ENCODE peak calls at places on chromosomes 5 and 9, in six cellular contexts. One of them, this sample, is unnamed.

GRCh38 chr5:19802686-19803085 is 185.3 kb downstream of the CDH18 start:
- DNase-seq in Daoy: peak
- DNase-seq in chondrocyte: no peak
- DNase-seq in NCI-H1436: no peak
- DNase-seq in stimulated activated CD4-positive, alpha-beta T cell treated with anti-CD3 and anti-CD28 coated beads, TNF-alpha, amount 100 ng/mL, for 1 hour: no peak
- DNase-seq in CD4-positive, alpha-beta T cell: no peak
- DNase-seq in this sample: no peak

GRCh38 chr5:170181902-170182301 is 50.9 kb upstream of the C5orf58 start:
- DNase-seq in Daoy: no peak
- DNase-seq in chondrocyte: no peak
- DNase-seq in NCI-H1436: no peak
- DNase-seq in stimulated activated CD4-positive, alpha-beta T cell treated with anti-CD3 and anti-CD28 coated beads, TNF-alpha, amount 100 ng/mL, for 1 hour: no peak
- DNase-seq in CD4-positive, alpha-beta T cell: no peak
- DNase-seq in this sample: no peak

GRCh38 chr5:58751222-58751621 is 168.3 kb downstream of the RAB3C start:
- DNase-seq in Daoy: peak
- DNase-seq in chondrocyte: no peak
- DNase-seq in NCI-H1436: no peak
- DNase-seq in stimulated activated CD4-positive, alpha-beta T cell treated with anti-CD3 and anti-CD28 coated beads, TNF-alpha, amount 100 ng/mL, for 1 hour: no peak
- DNase-seq in CD4-positive, alpha-beta T cell: no peak
- DNase-seq in this sample: no peak

GRCh38 chr5:1836176-1836890 is 35.1 kb downstream of the NDUFS6 start:
- DNase-seq in Daoy: no peak
- DNase-seq in chondrocyte: peak
- DNase-seq in NCI-H1436: no peak
- DNase-seq in stimulated activated CD4-positive, alpha-beta T cell treated with anti-CD3 and anti-CD28 coated beads, TNF-alpha, amount 100 ng/mL, for 1 hour: no peak
- DNase-seq in CD4-positive, alpha-beta T cell: no peak
- DNase-seq in this sample: peak

GRCh38 chr9:130110596-130111021 is 56.9 kb downstream of the GPR107 start:
- DNase-seq in Daoy: peak
- DNase-seq in chondrocyte: no peak
- DNase-seq in NCI-H1436: no peak
- DNase-seq in stimulated activated CD4-positive, alpha-beta T cell treated with anti-CD3 and anti-CD28 coated beads, TNF-alpha, amount 100 ng/mL, for 1 hour: no peak
- DNase-seq in CD4-positive, alpha-beta T cell: no peak
- DNase-seq in this sample: no peak

GRCh38 chr5:150615141-150615699 is 25.2 kb upstream of the SYNPO start:
- DNase-seq in Daoy: peak
- DNase-seq in chondrocyte: no peak
- DNase-seq in NCI-H1436: no peak
- DNase-seq in stimulated activated CD4-positive, alpha-beta T cell treated with anti-CD3 and anti-CD28 coated beads, TNF-alpha, amount 100 ng/mL, for 1 hour: no peak
- DNase-seq in CD4-positive, alpha-beta T cell: no peak
- DNase-seq in this sample: no peak

GRCh38 chr9:75990905-75991304 is 100.4 kb downstream of the PCSK5 start:
- DNase-seq in Daoy: no peak
- DNase-seq in chondrocyte: no peak
- DNase-seq in NCI-H1436: no peak
- DNase-seq in stimulated activated CD4-positive, alpha-beta T cell treated with anti-CD3 and anti-CD28 coated beads, TNF-alpha, amount 100 ng/mL, for 1 hour: no peak
- DNase-seq in CD4-positive, alpha-beta T cell: no peak
- DNase-seq in this sample: no peak

GRCh38 chr5:140549237-140550144 is 2.0 kb downstream of the EIF4EBP3 start:
- DNase-seq in Daoy: peak
- DNase-seq in chondrocyte: no peak
- DNase-seq in NCI-H1436: no peak
- DNase-seq in stimulated activated CD4-positive, alpha-beta T cell treated with anti-CD3 and anti-CD28 coated beads, TNF-alpha, amount 100 ng/mL, for 1 hour: no peak
- DNase-seq in CD4-positive, alpha-beta T cell: no peak
- DNase-seq in this sample: no peak

GRCh38 chr9:106890621-106891020 is 27.7 kb downstream of the ZNF462 start:
- DNase-seq in Daoy: no peak
- DNase-seq in chondrocyte: no peak
- DNase-seq in NCI-H1436: no peak
- DNase-seq in stimulated activated CD4-positive, alpha-beta T cell treated with anti-CD3 and anti-CD28 coated beads, TNF-alpha, amount 100 ng/mL, for 1 hour: no peak
- DNase-seq in CD4-positive, alpha-beta T cell: no peak
- DNase-seq in this sample: no peak

GRCh38 chr9:38066167-38066906 is 2.7 kb downstream of the SHB start:
- DNase-seq in Daoy: peak
- DNase-seq in chondrocyte: no peak
- DNase-seq in NCI-H1436: no peak
- DNase-seq in stimulated activated CD4-positive, alpha-beta T cell treated with anti-CD3 and anti-CD28 coated beads, TNF-alpha, amount 100 ng/mL, for 1 hour: no peak
- DNase-seq in CD4-positive, alpha-beta T cell: no peak
- DNase-seq in this sample: no peak

GRCh38 chr9:93908591-93909241 is 46.4 kb downstream of the BARX1 start:
- DNase-seq in Daoy: no peak
- DNase-seq in chondrocyte: peak
- DNase-seq in NCI-H1436: peak
- DNase-seq in stimulated activated CD4-positive, alpha-beta T cell treated with anti-CD3 and anti-CD28 coated beads, TNF-alpha, amount 100 ng/mL, for 1 hour: no peak
- DNase-seq in CD4-positive, alpha-beta T cell: no peak
- DNase-seq in this sample: no peak

GRCh38 chr9:89247431-89248370 is 63.3 kb upstream of the CKS2 start:
- DNase-seq in Daoy: peak
- DNase-seq in chondrocyte: no peak
- DNase-seq in NCI-H1436: no peak
- DNase-seq in stimulated activated CD4-positive, alpha-beta T cell treated with anti-CD3 and anti-CD28 coated beads, TNF-alpha, amount 100 ng/mL, for 1 hour: no peak
- DNase-seq in CD4-positive, alpha-beta T cell: no peak
- DNase-seq in this sample: no peak

GRCh38 chr5:135578685-135579341 is at the start of gene CXCL14:
- DNase-seq in Daoy: peak
- DNase-seq in chondrocyte: no peak
- DNase-seq in NCI-H1436: no peak
- DNase-seq in stimulated activated CD4-positive, alpha-beta T cell treated with anti-CD3 and anti-CD28 coated beads, TNF-alpha, amount 100 ng/mL, for 1 hour: no peak
- DNase-seq in CD4-positive, alpha-beta T cell: no peak
- DNase-seq in this sample: peak

GRCh38 chr5:23648656-23649055 is 141.2 kb downstream of the PRDM9 start:
- DNase-seq in Daoy: no peak
- DNase-seq in chondrocyte: no peak
- DNase-seq in NCI-H1436: no peak
- DNase-seq in stimulated activated CD4-positive, alpha-beta T cell treated with anti-CD3 and anti-CD28 coated beads, TNF-alpha, amount 100 ng/mL, for 1 hour: no peak
- DNase-seq in CD4-positive, alpha-beta T cell: no peak
- DNase-seq in this sample: no peak

GRCh38 chr5:158590936-158591863 is 508.5 kb downstream of the EBF1 start:
- DNase-seq in Daoy: peak
- DNase-seq in chondrocyte: no peak
- DNase-seq in NCI-H1436: peak
- DNase-seq in stimulated activated CD4-positive, alpha-beta T cell treated with anti-CD3 and anti-CD28 coated beads, TNF-alpha, amount 100 ng/mL, for 1 hour: no peak
- DNase-seq in CD4-positive, alpha-beta T cell: no peak
- DNase-seq in this sample: no peak

GRCh38 chr9:35333551-35333950 is 156.4 kb upstream of the RUSC2 start:
- DNase-seq in Daoy: peak
- DNase-seq in chondrocyte: no peak
- DNase-seq in NCI-H1436: no peak
- DNase-seq in stimulated activated CD4-positive, alpha-beta T cell treated with anti-CD3 and anti-CD28 coated beads, TNF-alpha, amount 100 ng/mL, for 1 hour: no peak
- DNase-seq in CD4-positive, alpha-beta T cell: no peak
- DNase-seq in this sample: no peak

GRCh38 chr9:25025156-25025555 is 479.5 kb upstream of the IZUMO3 start:
- DNase-seq in Daoy: no peak
- DNase-seq in chondrocyte: no peak
- DNase-seq in NCI-H1436: no peak
- DNase-seq in stimulated activated CD4-positive, alpha-beta T cell treated with anti-CD3 and anti-CD28 coated beads, TNF-alpha, amount 100 ng/mL, for 1 hour: no peak
- DNase-seq in CD4-positive, alpha-beta T cell: no peak
- DNase-seq in this sample: no peak

GRCh38 chr5:173736923-173737412 is 120.5 kb upstream of the BOD1 start:
- DNase-seq in Daoy: peak
- DNase-seq in chondrocyte: no peak
- DNase-seq in NCI-H1436: no peak
- DNase-seq in stimulated activated CD4-positive, alpha-beta T cell treated with anti-CD3 and anti-CD28 coated beads, TNF-alpha, amount 100 ng/mL, for 1 hour: no peak
- DNase-seq in CD4-positive, alpha-beta T cell: no peak
- DNase-seq in this sample: no peak

GRCh38 chr5:59583810-59584562 is 309.5 kb downstream of the PDE4D start:
- DNase-seq in Daoy: no peak
- DNase-seq in chondrocyte: no peak
- DNase-seq in NCI-H1436: peak
- DNase-seq in stimulated activated CD4-positive, alpha-beta T cell treated with anti-CD3 and anti-CD28 coated beads, TNF-alpha, amount 100 ng/mL, for 1 hour: no peak
- DNase-seq in CD4-positive, alpha-beta T cell: no peak
- DNase-seq in this sample: no peak

GRCh38 chr9:134365791-134366222 is 39.6 kb downstream of the RXRA start:
- DNase-seq in Daoy: peak
- DNase-seq in chondrocyte: no peak
- DNase-seq in NCI-H1436: peak
- DNase-seq in stimulated activated CD4-positive, alpha-beta T cell treated with anti-CD3 and anti-CD28 coated beads, TNF-alpha, amount 100 ng/mL, for 1 hour: no peak
- DNase-seq in CD4-positive, alpha-beta T cell: no peak
- DNase-seq in this sample: no peak

GRCh38 chr5:106269252-106269843 is 1401.4 kb downstream of the EFNA5 start:
- DNase-seq in Daoy: peak
- DNase-seq in chondrocyte: no peak
- DNase-seq in NCI-H1436: no peak
- DNase-seq in stimulated activated CD4-positive, alpha-beta T cell treated with anti-CD3 and anti-CD28 coated beads, TNF-alpha, amount 100 ng/mL, for 1 hour: no peak
- DNase-seq in CD4-positive, alpha-beta T cell: no peak
- DNase-seq in this sample: no peak

GRCh38 chr9:135228345-135228982 is 141.0 kb downstream of the OLFM1 start:
- DNase-seq in Daoy: no peak
- DNase-seq in chondrocyte: peak
- DNase-seq in NCI-H1436: no peak
- DNase-seq in stimulated activated CD4-positive, alpha-beta T cell treated with anti-CD3 and anti-CD28 coated beads, TNF-alpha, amount 100 ng/mL, for 1 hour: no peak
- DNase-seq in CD4-positive, alpha-beta T cell: no peak
- DNase-seq in this sample: peak

GRCh38 chr5:74167930-74168315 is 472.6 kb downstream of the ENC1 start:
- DNase-seq in Daoy: no peak
- DNase-seq in chondrocyte: no peak
- DNase-seq in NCI-H1436: no peak
- DNase-seq in stimulated activated CD4-positive, alpha-beta T cell treated with anti-CD3 and anti-CD28 coated beads, TNF-alpha, amount 100 ng/mL, for 1 hour: no peak
- DNase-seq in CD4-positive, alpha-beta T cell: no peak
- DNase-seq in this sample: no peak

GRCh38 chr5:65485405-65485804 is 3.7 kb upstream of the ADAMTS6 start:
- DNase-seq in Daoy: no peak
- DNase-seq in chondrocyte: no peak
- DNase-seq in NCI-H1436: no peak
- DNase-seq in stimulated activated CD4-positive, alpha-beta T cell treated with anti-CD3 and anti-CD28 coated beads, TNF-alpha, amount 100 ng/mL, for 1 hour: no peak
- DNase-seq in CD4-positive, alpha-beta T cell: no peak
- DNase-seq in this sample: no peak

GRCh38 chr9:111167341-111167740 is 129.1 kb upstream of the LPAR1 start:
- DNase-seq in Daoy: no peak
- DNase-seq in chondrocyte: no peak
- DNase-seq in NCI-H1436: no peak
- DNase-seq in stimulated activated CD4-positive, alpha-beta T cell treated with anti-CD3 and anti-CD28 coated beads, TNF-alpha, amount 100 ng/mL, for 1 hour: no peak
- DNase-seq in CD4-positive, alpha-beta T cell: no peak
- DNase-seq in this sample: no peak